ENCODE peak calls at places on chromosomes 3 and 15, in ten cellular contexts. U is body of pancreas, Y is suprapubic skin, Q is IMR-90, H is adrenal gland, P is HCT116, T is ovary, J is Peyer's patch, N is A549, O is breast epithelium. R is an unnamed sample.
A peak's percentile ranks its signal among the peaks of the same experiment; 100 is the strongest.

GRCh38 chr3:52498134-52499054 is 3.3 kb downstream of the STAB1 start:
- DNase-seq in U (no peak), Y (no peak), Q (peak; percentile 53), H (peak; percentile 60), P (no peak), T (no peak), J (no peak), N (no peak), O (no peak), R (peak; percentile 86)

GRCh38 chr3:117622130-117622841 is 912.7 kb downstream of the TUSC7 start:
- DNase-seq in U (no peak), Y (no peak), Q (peak; percentile 95), H (no peak), P (no peak), T (no peak), J (no peak), N (no peak), O (no peak), R (no peak)

GRCh38 chr15:57890878-57891277 is 174.6 kb downstream of the ALDH1A2 start:
- DNase-seq in U (no peak), Y (no peak), Q (no peak), H (no peak), P (no peak), T (no peak), J (no peak), N (no peak), O (no peak), R (no peak)

GRCh38 chr3:75192065-75192658 is 472.0 kb upstream of the FRG2C start:
- DNase-seq in U (peak; percentile 40), Y (no peak), Q (peak; percentile 36), H (peak; percentile 63), P (peak; percentile 3), T (no peak), J (no peak), N (peak; percentile 3), O (no peak), R (no peak)

GRCh38 chr3:89314454-89314853 is 207.0 kb downstream of the EPHA3 start:
- DNase-seq in U (no peak), Y (no peak), Q (peak; percentile 44), H (no peak), P (no peak), T (no peak), J (no peak), N (no peak), O (no peak), R (no peak)

GRCh38 chr3:197533396-197534347 is 22.1 kb downstream of the BDH1 start:
- DNase-seq in U (no peak), Y (no peak), Q (no peak), H (no peak), P (no peak), T (no peak), J (no peak), N (no peak), O (no peak), R (peak; percentile 47)

GRCh38 chr3:195717416-195717815 is 3.4 kb upstream of the MUC20 start:
- DNase-seq in U (no peak), Y (no peak), Q (no peak), H (no peak), P (no peak), T (no peak), J (peak; percentile 48), N (no peak), O (no peak), R (no peak)

GRCh38 chr3:183369117-183369516 is 59.3 kb downstream of the MCF2L2 start:
- DNase-seq in U (no peak), Y (no peak), Q (no peak), H (no peak), P (no peak), T (no peak), J (no peak), N (no peak), O (no peak), R (no peak)

GRCh38 chr3:27758083-27758482 is 36.0 kb upstream of the EOMES start:
- DNase-seq in U (no peak), Y (peak; percentile 71), Q (peak; percentile 71), H (peak; percentile 74), P (peak; percentile 10), T (no peak), J (no peak), N (peak; percentile 48), O (no peak), R (no peak)

GRCh38 chr3:159806412-159806811 is 182.2 kb upstream of the IL12A start:
- DNase-seq in U (no peak), Y (no peak), Q (peak; percentile 54), H (no peak), P (no peak), T (no peak), J (no peak), N (no peak), O (no peak), R (no peak)

GRCh38 chr3:12193485-12194165 is 34.9 kb upstream of the TIMP4 start:
- DNase-seq in U (no peak), Y (no peak), Q (peak; percentile 100), H (peak; percentile 56), P (peak; percentile 90), T (no peak), J (no peak), N (peak; percentile 77), O (no peak), R (no peak)

GRCh38 chr3:13574798-13575451 is 26.0 kb downstream of the FBLN2 start:
- DNase-seq in U (no peak), Y (peak; percentile 77), Q (peak; percentile 18), H (no peak), P (no peak), T (no peak), J (no peak), N (no peak), O (no peak), R (no peak)

GRCh38 chr3:194731496-194732073 is 45.9 kb downstream of the FAM43A start:
- DNase-seq in U (no peak), Y (no peak), Q (no peak), H (no peak), P (no peak), T (no peak), J (no peak), N (no peak), O (no peak), R (no peak)

GRCh38 chr3:110684436-110684835 is 387.2 kb upstream of the NECTIN3 start:
- DNase-seq in U (no peak), Y (no peak), Q (no peak), H (no peak), P (no peak), T (no peak), J (no peak), N (no peak), O (no peak), R (no peak)

GRCh38 chr3:110686691-110687090 is 384.9 kb upstream of the NECTIN3 start:
- DNase-seq in U (no peak), Y (no peak), Q (peak; percentile 20), H (no peak), P (no peak), T (no peak), J (no peak), N (no peak), O (no peak), R (no peak)

GRCh38 chr3:110685630-110686029 is 386.0 kb upstream of the NECTIN3 start:
- DNase-seq in U (no peak), Y (no peak), Q (no peak), H (no peak), P (no peak), T (no peak), J (no peak), N (no peak), O (no peak), R (no peak)

DNA sequence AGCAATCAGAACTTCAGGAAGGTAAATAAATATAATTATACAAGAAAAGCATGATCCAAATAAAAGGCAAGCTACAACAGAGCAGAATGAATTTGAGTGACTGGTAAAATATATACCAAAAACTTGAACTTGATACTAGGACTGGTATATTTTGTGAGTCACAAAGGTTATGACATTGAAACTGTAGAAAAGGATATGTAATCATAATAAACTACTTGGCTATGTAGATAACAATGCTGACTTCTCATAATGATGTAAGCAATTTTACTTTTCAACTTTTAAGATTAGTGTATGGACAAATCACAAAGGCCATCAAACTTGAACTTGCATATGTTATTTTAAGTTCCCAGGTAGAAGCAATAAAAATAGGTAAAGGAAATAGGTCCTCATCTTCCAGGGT is 384.5 kb upstream of the NECTIN3 start:
- DNase-seq in U (no peak), Y (no peak), Q (peak; percentile 69), H (no peak), P (no peak), T (no peak), J (no peak), N (no peak), O (no peak), R (no peak)
- TF ChIP-seq POLR2A in U (no peak), Y (no peak), Q (no peak), H (no peak), P (no peak), T (no peak), J (no peak), N (no peak), O (no peak), R (no peak)

DNA sequence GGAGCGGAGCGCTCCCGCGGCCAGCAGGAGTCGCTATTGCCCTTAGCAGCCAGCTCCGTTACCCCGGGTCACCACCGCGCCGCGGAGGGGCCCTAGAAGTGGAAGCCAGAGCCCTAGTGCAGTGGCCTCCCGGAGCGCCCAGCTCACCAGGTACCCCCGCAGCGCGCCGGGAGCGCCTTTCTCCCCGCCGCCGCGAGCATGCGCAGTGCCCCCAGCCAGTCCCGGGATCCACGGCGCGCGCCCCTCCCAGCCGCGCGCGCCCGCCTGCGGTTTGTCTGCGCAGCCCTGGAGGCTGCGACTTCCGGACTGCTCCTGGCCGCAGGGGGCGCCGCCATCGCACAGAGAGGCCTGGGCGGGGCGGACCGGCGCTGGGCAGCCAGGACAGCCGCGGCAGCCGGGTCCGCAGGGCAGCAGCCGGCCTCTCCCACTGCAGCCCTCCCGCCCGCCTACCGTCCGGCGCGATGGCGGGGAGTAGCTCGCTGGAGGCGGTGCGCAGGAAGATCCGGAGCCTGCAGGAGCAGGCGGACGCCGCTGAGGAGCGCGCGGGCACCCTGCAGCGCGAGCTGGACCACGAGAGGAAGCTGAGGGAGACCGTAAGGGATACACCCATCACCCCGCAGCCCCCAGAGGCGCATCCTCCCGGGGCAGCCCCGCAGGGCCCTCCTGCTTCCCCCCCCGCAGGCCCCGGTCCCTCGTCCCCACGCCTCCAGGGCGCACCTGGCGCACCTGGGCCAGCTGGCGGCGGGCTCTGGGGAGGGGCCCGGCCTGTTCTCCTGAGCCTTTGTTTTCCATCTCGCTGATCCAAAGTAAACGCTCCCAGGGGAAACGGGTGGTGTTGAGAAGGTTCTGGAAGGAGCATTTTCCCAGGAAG is 5.8 kb downstream of the TPM1 start:
- DNase-seq in U (peak; percentile 96), Y (peak; percentile 93), Q (peak; percentile 92), H (peak; percentile 94), P (peak; percentile 70), T (peak; percentile 93), J (peak; percentile 96), N (peak; percentile 96), O (peak; percentile 91), R (peak; percentile 97)
- TF ChIP-seq POLR2A in U (peak; percentile 85), Y (no peak), Q (peak; percentile 79), H (peak; percentile 68), P (no peak), T (peak; percentile 37), J (peak; percentile 89), N (peak; percentile 63), O (no peak), R (no peak)

GRCh38 chr15:31372635-31373091 is 46.0 kb downstream of the KLF13 start:
- DNase-seq in U (peak; percentile 67), Y (peak; percentile 82), Q (peak; percentile 74), H (peak; percentile 75), P (no peak), T (no peak), J (no peak), N (no peak), O (no peak), R (peak; percentile 73)
- TF ChIP-seq POLR2A in U (no peak), Y (no peak), Q (no peak), H (no peak), P (no peak), T (no peak), J (no peak), N (no peak), O (no peak), R (no peak)

GRCh38 chr15:72473670-72474465 is at the start of gene ARIH1:
- DNase-seq in U (peak; percentile 98), Y (peak; percentile 98), Q (peak; percentile 94), H (peak; percentile 98), P (peak; percentile 87), T (peak; percentile 98), J (peak; percentile 99), N (peak; percentile 81), O (peak; percentile 99), R (peak; percentile 98)
- TF ChIP-seq POLR2A in U (peak; percentile 99), Y (peak; percentile 92), Q (peak; percentile 95), H (peak; percentile 96), P (peak; percentile 87), T (peak; percentile 100), J (peak; percentile 96), N (peak; percentile 95), O (peak; percentile 99), R (peak; percentile 98)

R was measured in spleen.